ENCODE peak calls at places on chromosome 21, in four cellular contexts. X, Y, I and V are unnamed samples.

GRCh38 chr21:46098303-46099141 is 610 bp downstream of the COL6A2 start:
- DNase-seq in X (peak), I (peak), Y (peak), V (peak)

GRCh38 chr21:33039542-33039941 is 13.8 kb downstream of the OLIG2 start:
- DNase-seq in I (no peak), Y (no peak), X (no peak), V (no peak)

GRCh38 chr21:33949516-33950424 is 34.2 kb upstream of the ATP5PO start:
- DNase-seq in X (no peak), I (no peak), Y (no peak), V (no peak)

GRCh38 chr21:29725025-29725736 is 214.6 kb downstream of the GRIK1 start:
- DNase-seq in X (no peak), I (no peak), Y (no peak), V (no peak)

GRCh38 chr21:28903448-28903847 is 89.2 kb downstream of the LTN1 start:
- DNase-seq in X (no peak), Y (no peak), I (no peak), V (no peak)

GRCh38 chr21:39774252-39774651 is 29.3 kb downstream of the IGSF5 start:
- DNase-seq in I (no peak), X (no peak), Y (no peak), V (no peak)

GRCh38 chr21:16180613-16181012 is 450.8 kb downstream of the USP25 start:
- DNase-seq in Y (no peak), X (no peak), I (no peak), V (no peak)

GRCh38 chr21:40067751-40068150 is 200.5 kb downstream of the PCP4 start:
- DNase-seq in X (no peak), Y (no peak), I (no peak), V (no peak)

GRCh38 chr21:29436143-29436542 is 137.4 kb downstream of the BACH1 start:
- DNase-seq in Y (no peak), I (no peak), X (no peak), V (peak)

GRCh38 chr21:14554948-14555347 is 8.8 kb upstream of the SAMSN1 start:
- DNase-seq in X (no peak), Y (no peak), I (no peak), V (peak)

GRCh38 chr21:27480841-27481261 is 514.0 kb upstream of the ADAMTS5 start:
- DNase-seq in Y (no peak), X (no peak), I (no peak), V (peak)

GRCh38 chr21:40208960-40209359 is 341.7 kb downstream of the PCP4 start:
- DNase-seq in I (no peak), X (no peak), Y (no peak), V (no peak)

GRCh38 chr21:46078984-46079356 is 18.9 kb upstream of the COL6A2 start:
- DNase-seq in Y (no peak), X (no peak), I (no peak), V (peak)

GRCh38 chr21:25573409-25574206 is 33.7 kb downstream of the MRPL39 start:
- DNase-seq in Y (no peak), I (no peak), X (no peak), V (peak)

GRCh38 chr21:41707231-41707988 is 59.4 kb downstream of the RIPK4 start:
- DNase-seq in I (no peak), X (no peak), Y (no peak), V (no peak)

DNA sequence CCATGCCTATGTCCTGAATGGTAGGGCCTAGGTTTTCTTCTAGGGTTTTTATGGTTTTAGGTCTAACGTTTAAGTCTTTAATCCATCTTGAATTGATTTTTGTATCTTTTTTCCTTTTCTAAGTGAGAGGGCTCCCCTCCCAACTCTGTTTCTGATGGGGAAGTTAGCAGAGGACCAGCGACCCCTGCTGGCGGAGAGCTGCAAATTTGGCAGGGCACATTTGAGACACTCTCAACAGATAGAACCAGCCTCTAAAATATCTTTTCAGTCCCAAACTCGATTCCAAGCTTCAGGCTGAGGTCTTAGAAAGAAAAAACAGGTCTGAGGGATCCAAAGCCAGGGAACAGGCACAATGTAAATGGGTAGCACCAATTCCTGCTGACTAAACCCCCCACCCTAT is 32.5 kb downstream of the LRRC3 start:
- DNase-seq in X (no peak), I (no peak), Y (no peak), V (peak)
- TF ChIP-seq CTCF in X (no peak), I (peak), Y (no peak), V (peak)

GRCh38 chr21:37061926-37062591 is 10.8 kb downstream of the PIGP start:
- DNase-seq in X (no peak), I (no peak), Y (no peak), V (peak)
- H3K4me3 ChIP-seq in X (no peak), I (no peak), Y (no peak), V (no peak)

GRCh38 chr21:44298301-44298700 is 1.6 kb upstream of the PFKL start:
- DNase-seq in X (no peak), Y (no peak), I (no peak), V (no peak)
- TF ChIP-seq CTCF in X (no peak), Y (no peak), I (no peak), V (peak)

GRCh38 chr21:42779431-42779861 is 99.9 kb downstream of the WDR4 start:
- DNase-seq in Y (no peak), I (no peak), X (no peak), V (no peak)

GRCh38 chr21:42781981-42782722 is 97.2 kb downstream of the WDR4 start:
- DNase-seq in Y (no peak), X (no peak), I (no peak), V (no peak)

GRCh38 chr21:42784276-42784675 is 95.1 kb downstream of the WDR4 start:
- DNase-seq in Y (no peak), I (no peak), X (no peak), V (no peak)

GRCh38 chr21:42782723-42783247 is 96.6 kb downstream of the WDR4 start:
- DNase-seq in X (no peak), Y (no peak), I (no peak), V (no peak)

DNA sequence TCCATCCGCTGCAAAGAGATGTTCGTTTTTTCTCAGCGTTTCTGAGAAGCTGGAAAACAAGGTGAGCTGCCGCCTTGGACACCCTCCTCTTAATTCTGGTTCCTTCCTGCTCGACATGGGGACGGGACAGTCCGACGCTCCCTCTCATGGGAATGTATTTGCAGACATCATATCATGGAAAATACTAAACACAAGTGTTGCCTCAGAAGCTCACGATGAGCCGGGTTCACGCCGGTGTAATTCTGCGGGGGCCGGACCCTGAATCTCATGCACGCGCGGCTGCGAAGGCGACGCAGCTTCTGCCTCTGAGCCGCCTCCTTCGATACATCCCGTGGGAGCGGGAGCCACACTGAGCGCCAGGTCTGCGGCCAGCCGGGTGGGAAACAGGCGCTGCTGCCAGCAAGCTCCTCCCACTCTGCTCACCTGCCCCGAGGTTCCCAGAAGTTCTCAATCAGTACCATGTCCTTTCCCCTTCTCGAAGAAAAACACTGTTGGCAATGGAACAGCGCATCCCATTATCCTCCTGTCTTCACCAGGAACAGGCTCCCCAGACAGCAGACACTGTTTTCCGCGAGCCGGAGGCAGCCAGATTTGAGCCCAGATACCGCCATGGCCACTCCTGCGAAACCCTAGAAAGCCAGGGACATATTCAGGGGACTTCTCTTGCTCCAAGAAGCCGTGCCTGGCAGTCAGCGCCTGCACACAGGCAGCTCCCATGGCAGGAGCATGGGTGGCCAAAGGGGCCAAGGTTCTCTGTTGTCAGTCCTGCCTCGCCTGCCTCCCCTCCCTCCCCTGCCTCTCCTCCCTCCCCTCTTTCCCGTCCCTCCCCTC is 98.0 kb downstream of the WDR4 start:
- DNase-seq in X (no peak), I (no peak), Y (peak), V (no peak)
- H3K4me3 ChIP-seq in X (no peak), I (peak), Y (no peak), V (no peak)

DNA sequence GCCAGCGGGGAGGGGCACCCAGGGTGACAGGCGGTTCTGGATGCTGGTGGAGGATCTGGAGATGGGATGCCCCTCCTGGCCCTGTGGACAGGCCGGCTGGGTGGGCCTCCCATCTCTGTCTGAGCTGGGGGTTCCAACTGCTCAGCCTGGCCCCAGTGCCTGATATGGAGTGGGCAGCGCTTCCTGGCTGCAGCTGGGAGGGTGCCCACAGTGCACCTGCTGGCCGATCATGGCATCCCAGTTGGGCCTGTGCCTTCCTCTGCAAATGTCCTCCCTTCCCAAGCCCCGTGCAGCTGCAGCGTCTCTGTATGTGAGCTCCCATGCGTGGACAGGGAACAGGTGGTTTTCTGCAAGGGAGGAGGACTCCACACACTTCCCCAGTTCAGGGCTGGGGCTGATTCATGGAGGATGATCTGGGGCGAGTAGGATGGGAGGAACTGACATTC is 2.1 kb downstream of the PFKL start:
- DNase-seq in I (no peak), Y (no peak), X (no peak), V (no peak)
- TF ChIP-seq CTCF in I (no peak), Y (no peak), X (no peak), V (no peak)

GRCh38 chr21:36697473-36698159 is 1.3 kb upstream of the SIM2 start:
- DNase-seq in I (no peak), Y (no peak), X (no peak), V (no peak)
- H3K4me3 ChIP-seq in I (no peak), Y (no peak), X (no peak), V (no peak)

GRCh38 chr21:31566611-31567010 is 92.9 kb upstream of the SOD1 start:
- DNase-seq in X (no peak), Y (no peak), I (no peak), V (no peak)

GRCh38 chr21:31560479-31560878 is 99.0 kb upstream of the SOD1 start:
- DNase-seq in I (no peak), Y (no peak), X (no peak), V (no peak)

GRCh38 chr21:31564439-31564838 is 95.1 kb upstream of the SOD1 start:
- DNase-seq in X (no peak), I (no peak), Y (no peak), V (peak)

GRCh38 chr21:31570824-31571425 is 88.6 kb upstream of the SOD1 start:
- DNase-seq in X (no peak), I (no peak), Y (no peak), V (no peak)

DNA sequence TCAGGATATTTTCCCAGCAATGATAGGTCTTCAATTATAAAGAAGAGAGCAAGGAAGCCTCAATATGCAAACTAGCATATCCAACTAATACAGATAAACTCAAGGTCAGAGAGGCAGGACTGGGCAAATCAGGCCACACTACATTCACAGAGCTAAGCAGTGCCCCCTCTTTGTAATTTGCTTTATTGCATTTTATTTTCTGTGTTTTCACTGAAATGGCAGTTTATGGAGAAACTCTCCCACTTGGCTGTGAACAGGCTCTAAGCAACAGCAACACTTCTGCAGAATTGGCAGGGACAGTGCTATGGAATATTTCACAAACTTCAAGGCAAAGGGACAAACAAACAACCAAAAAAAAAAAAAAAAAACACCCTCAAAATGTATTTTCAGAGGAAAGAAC is 93.4 kb upstream of the SOD1 start:
- DNase-seq in I (no peak), X (no peak), Y (no peak), V (peak)
- TF ChIP-seq CTCF in I (no peak), X (no peak), Y (no peak), V (peak)

GRCh38 chr21:35243171-35243570 is 194.1 kb upstream of the RUNX1 start:
- DNase-seq in X (no peak), Y (no peak), I (no peak), V (no peak)

GRCh38 chr21:35238119-35238518 is 189.0 kb upstream of the RUNX1 start:
- DNase-seq in X (no peak), I (no peak), Y (no peak), V (no peak)

GRCh38 chr21:35236090-35236489 is 187.0 kb upstream of the RUNX1 start:
- DNase-seq in Y (no peak), X (no peak), I (no peak), V (no peak)

GRCh38 chr21:35237287-35237686 is 188.2 kb upstream of the RUNX1 start:
- DNase-seq in X (no peak), I (no peak), Y (no peak), V (no peak)

GRCh38 chr21:35239811-35240219 is 190.7 kb upstream of the RUNX1 start:
- DNase-seq in X (no peak), Y (no peak), I (no peak), V (peak)
- H3K4me3 ChIP-seq in X (no peak), Y (no peak), I (no peak), V (no peak)